ENCODE peak calls at places on chromosomes 6 and 20, in four cellular contexts. F is GM12878, D is HCT116, Y is adrenal gland. I is an unnamed sample.

GRCh38 chr6:121733216-121733615 is 297.8 kb downstream of the GJA1 start:
- DNase-seq in D (no peak), Y (no peak), F (no peak), I (no peak)

GRCh38 chr6:129645371-129646139 is 64.4 kb downstream of the ARHGAP18 start:
- DNase-seq in Y (no peak), D (peak; percentile 65), F (no peak), I (no peak)

GRCh38 chr6:51866001-51866400 is 221.4 kb downstream of the PKHD1 start:
- DNase-seq in D (no peak), F (no peak), Y (no peak), I (no peak)

GRCh38 chr6:131597448-131597847 is 24.4 kb downstream of the ARG1 start:
- DNase-seq in D (no peak), Y (no peak), F (no peak), I (no peak)

GRCh38 chr6:79964607-79965081 is 17.3 kb upstream of the ELOVL4 start:
- DNase-seq in D (no peak), Y (no peak), F (no peak), I (no peak)

GRCh38 chr6:101803146-101803545 is 409.6 kb downstream of the GRIK2 start:
- DNase-seq in D (no peak), Y (no peak), F (no peak), I (no peak)

GRCh38 chr6:150068786-150069648 is at the start of gene ULBP3:
- DNase-seq in Y (peak; percentile 96), F (no peak), D (peak; percentile 89), I (peak; percentile 80)

GRCh38 chr6:15183979-15184378 is 61.9 kb upstream of the JARID2 start:
- DNase-seq in D (no peak), F (no peak), Y (no peak), I (no peak)

GRCh38 chr20:17965042-17965697 is 3.4 kb downstream of the SNX5 start:
- DNase-seq in Y (no peak), F (no peak), D (no peak), I (no peak)
- TF ChIP-seq POLR2A in Y (no peak), F (no peak), D (no peak), I (no peak)

DNA sequence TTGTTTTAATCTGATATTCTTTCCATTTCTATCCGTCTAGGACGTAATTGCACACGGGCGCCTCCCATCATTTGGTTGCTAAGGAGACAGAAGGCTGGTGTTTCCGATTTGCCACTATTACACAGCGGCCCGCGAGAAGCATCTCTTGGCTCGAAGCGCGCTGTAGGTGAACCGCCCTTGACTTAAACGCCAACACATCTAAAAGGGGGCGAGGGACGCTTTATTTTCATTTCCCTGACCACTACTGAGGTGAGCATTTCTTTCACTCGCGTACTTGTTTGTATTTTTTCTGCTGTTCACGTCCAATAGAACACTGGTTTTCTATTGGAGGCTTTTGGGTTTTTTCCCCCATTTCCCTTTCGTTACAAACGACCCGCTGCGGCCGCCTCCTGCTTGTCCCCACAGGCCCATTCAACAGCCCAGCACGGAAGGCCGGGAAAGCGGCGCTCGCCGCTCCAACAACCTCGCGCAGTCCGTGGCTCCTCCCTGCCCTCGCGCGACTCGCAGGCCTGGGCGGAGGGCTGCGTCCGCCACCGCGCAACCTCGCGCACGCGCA is 505 bp upstream of the WRNIP1 start:
- DNase-seq in Y (peak; percentile 71), F (no peak), D (no peak), I (peak; percentile 50)
- TF ChIP-seq POLR2A in Y (no peak), F (peak; percentile 85), D (peak; percentile 13), I (peak; percentile 74)

DNA sequence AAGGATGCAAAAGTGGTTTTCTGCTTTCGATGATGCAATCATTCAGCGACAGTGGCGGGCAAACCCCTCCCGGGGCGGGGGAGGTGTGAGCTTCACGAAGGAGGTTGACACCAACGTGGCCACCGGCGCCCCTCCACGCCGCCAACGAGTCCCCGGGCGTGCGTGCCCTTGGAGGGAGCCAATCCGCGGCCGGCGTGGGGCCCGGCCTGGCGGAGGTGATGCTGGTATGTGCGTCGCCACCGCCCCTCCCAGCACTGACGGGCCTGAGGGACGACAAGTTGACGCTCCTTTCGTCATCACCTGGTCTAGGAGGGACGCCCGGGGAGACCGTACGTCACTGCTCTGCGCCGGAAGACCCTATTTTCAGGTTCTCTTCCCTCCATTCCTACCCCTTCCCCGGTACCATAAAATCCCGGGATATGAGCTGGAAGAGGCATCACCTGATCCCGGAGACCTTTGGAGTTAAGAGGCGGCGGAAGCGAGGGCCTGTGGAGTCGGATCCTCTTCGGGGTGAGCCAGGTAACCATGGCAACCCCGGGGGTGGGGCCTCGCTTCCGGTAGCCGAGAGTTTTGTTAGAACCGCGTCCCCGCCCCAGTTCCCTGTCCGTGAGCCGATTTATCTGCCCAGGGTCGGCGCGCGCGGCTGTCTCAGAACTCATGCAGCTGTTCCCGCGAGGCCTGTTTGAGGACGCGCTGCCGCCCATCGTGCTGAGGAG is at the start of gene DXO:
- DNase-seq in Y (peak; percentile 98), D (peak; percentile 98), F (peak; percentile 94), I (peak; percentile 99)
- TF ChIP-seq POLR2A in Y (peak; percentile 54), D (no peak), F (peak; percentile 83), I (peak; percentile 42)

DNA sequence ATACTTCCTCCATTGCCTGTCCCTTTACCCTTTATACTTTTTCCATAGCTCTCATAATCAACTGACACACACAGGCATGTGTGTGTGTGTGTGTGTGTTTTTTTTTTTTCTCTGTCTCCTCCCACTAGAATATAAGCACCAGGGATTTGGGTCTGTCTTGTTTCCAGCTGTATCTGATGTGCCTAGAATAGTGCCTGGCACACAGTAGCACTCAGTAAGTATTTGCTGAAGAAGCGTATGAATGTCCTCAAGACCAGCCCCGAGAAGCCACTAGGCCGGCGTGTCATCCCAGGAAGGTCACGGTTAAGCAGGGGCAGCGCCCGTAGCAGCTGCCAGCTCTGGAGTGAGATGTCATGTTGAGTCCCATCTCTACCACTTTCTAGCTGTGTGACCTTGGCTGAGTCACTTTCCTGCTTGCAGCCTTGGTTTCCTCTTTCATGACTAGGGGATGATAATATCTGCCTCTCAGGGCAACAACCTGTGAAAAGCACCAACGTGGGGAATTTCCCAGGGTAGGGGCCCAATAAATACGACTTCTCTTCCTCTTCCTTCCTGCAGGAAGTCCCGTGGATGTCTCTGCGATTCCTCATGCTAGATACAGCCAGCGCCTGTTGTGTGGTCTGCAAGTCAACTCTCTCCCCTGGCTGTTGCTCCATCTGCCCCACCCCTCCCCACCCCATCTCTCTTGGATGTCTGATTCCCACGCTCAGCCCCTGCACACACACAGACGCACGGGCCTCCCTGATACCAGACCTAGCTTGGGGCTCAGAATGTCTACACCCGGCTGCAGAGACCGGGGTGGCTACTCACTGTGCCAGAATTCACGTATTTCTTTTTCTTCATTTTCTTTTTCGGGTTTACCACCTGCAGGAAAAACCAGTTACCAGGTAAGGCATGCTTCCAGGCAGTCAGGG is 58.1 kb downstream of the RAB44 start:
- DNase-seq in D (no peak), F (peak; percentile 91), Y (peak; percentile 79), I (no peak)
- TF ChIP-seq POLR2A in D (no peak), F (peak; percentile 34), Y (no peak), I (no peak)

GRCh38 chr6:90220273-90220672 is 76.4 kb downstream of the BACH2 start:
- DNase-seq in D (no peak), F (no peak), Y (no peak), I (no peak)

GRCh38 chr6:90217621-90218496 is 78.8 kb downstream of the BACH2 start:
- DNase-seq in D (no peak), F (no peak), Y (no peak), I (no peak)

GRCh38 chr6:90221403-90221802 is 75.2 kb downstream of the BACH2 start:
- DNase-seq in F (no peak), Y (no peak), D (no peak), I (no peak)

GRCh38 chr6:90222008-90222407 is 74.6 kb downstream of the BACH2 start:
- DNase-seq in Y (no peak), D (no peak), F (no peak), I (no peak)

GRCh38 chr6:90219168-90219985 is 77.3 kb downstream of the BACH2 start:
- DNase-seq in F (no peak), Y (peak; percentile 23), D (no peak), I (no peak)
- TF ChIP-seq POLR2A in F (no peak), Y (no peak), D (no peak), I (no peak)

I was measured in H54.